ENCODE peak calls at places on chromosomes 12 and 14, in four cellular contexts. O is foreskin fibroblast, X is AG04449, M is heart left ventricle. D is an unnamed sample.

GRCh38 chr12:114443607-114444421 is 37.9 kb upstream of the TBX5 start:
- DNase-seq in O (peak; percentile 38), X (no peak), M (peak; percentile 62), D (no peak)

GRCh38 chr12:98870521-98870920 is 225.4 kb downstream of the APAF1 start:
- DNase-seq in O (no peak), X (no peak), M (no peak), D (no peak)

GRCh38 chr12:9702239-9702638 is 30.7 kb downstream of the CLECL1 start:
- DNase-seq in O (no peak), X (no peak), M (no peak), D (no peak)

GRCh38 chr12:132561784-132562156 is 48.6 kb downstream of the LRCOL1 start:
- DNase-seq in O (peak; percentile 52), X (no peak), M (no peak), D (no peak)

GRCh38 chr12:14403711-14404164 is 38.3 kb downstream of the ATF7IP start:
- DNase-seq in O (peak; percentile 67), X (peak; percentile 59), M (no peak), D (peak; percentile 84)

GRCh38 chr12:82740129-82741000 is 53.7 kb downstream of the TMTC2 start:
- DNase-seq in O (peak; percentile 72), X (no peak), M (no peak), D (peak; percentile 19)

GRCh38 chr12:29521951-29522350 is 24.5 kb upstream of the OVCH1 start:
- DNase-seq in O (peak; percentile 36), X (no peak), M (no peak), D (peak; percentile 83)

GRCh38 chr14:50050171-50050570 is 66.2 kb downstream of the VCPKMT start:
- DNase-seq in O (no peak), X (no peak), M (no peak), D (no peak)

GRCh38 chr12:72869025-72869424 is 596.9 kb downstream of the TRHDE start:
- DNase-seq in O (no peak), X (no peak), M (no peak), D (no peak)

GRCh38 chr14:81211844-81212243 is 8.9 kb downstream of the GTF2A1 start:
- DNase-seq in O (peak; percentile 65), X (no peak), M (no peak), D (no peak)

DNA sequence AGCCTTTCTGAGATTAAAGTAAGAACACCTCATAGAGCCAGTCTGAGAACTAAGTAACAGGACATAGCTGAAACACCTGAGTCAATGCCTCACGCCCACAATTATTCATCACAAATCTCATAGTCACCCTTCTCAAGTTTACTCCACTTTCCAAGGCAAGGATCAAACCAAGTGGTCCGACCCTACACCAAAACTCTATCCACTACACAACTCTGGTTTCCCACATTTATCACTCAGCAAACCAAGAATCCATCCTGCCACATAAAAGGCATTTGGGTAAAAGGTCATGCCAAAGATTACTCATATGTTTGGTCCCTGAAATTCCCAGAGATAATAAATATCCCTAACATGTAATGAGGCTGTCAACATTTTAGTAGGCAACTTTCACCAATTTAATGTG is 144.1 kb downstream of the RPAP3 start:
- DNase-seq in O (peak; percentile 23), X (no peak), M (no peak), D (no peak)
- H3K4me3 ChIP-seq in O (no peak overlapping the region), X (no peak overlapping the region), M (no peak overlapping the region), D (no peak overlapping the region)

GRCh38 chr14:98231210-98231609 is 1040.8 kb downstream of the BCL11B start:
- DNase-seq in O (no peak), X (no peak), M (no peak), D (no peak)

GRCh38 chr14:98227000-98227726 is 1044.8 kb downstream of the BCL11B start:
- DNase-seq in O (no peak), X (no peak), M (no peak), D (no peak)

GRCh38 chr14:98229676-98230366 is 1042.2 kb downstream of the BCL11B start:
- DNase-seq in O (no peak), X (no peak), M (no peak), D (no peak)

GRCh38 chr14:98226411-98226810 is 1045.6 kb downstream of the BCL11B start:
- DNase-seq in O (no peak), X (no peak), M (no peak), D (no peak)

GRCh38 chr14:98227727-98228111 is 1044.3 kb downstream of the BCL11B start:
- DNase-seq in O (no peak), X (no peak), M (no peak), D (no peak)
- H3K4me3 ChIP-seq in O (no peak overlapping the region), X (no peak overlapping the region), M (no peak overlapping the region), D (no peak overlapping the region)

DNA sequence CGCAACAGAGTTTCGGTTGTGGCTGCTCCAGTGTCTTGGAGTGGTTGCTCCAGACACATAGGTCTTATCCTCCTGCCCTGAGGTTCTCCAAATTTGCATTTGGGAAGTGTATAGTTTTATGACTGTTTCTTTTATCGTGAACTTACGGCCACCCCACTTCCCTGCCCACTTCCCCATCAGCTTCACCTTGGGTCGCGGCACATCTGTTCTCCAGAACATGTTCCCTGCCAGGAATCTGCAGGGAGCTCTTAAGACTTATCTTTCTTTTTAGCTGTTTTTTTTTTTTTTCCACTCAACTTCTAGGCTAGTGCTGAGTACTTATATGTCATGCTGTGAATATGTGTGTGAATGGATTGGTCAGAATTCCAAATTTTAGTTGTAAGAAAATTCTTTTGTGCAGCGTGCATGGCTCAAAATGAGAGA is 75.4 kb downstream of the ETV6 start:
- DNase-seq in O (peak; percentile 64), X (no peak), M (no peak), D (no peak)
- H3K4me3 ChIP-seq in O (no peak overlapping the region), X (no peak overlapping the region), M (no peak overlapping the region), D (no peak overlapping the region)

DNA sequence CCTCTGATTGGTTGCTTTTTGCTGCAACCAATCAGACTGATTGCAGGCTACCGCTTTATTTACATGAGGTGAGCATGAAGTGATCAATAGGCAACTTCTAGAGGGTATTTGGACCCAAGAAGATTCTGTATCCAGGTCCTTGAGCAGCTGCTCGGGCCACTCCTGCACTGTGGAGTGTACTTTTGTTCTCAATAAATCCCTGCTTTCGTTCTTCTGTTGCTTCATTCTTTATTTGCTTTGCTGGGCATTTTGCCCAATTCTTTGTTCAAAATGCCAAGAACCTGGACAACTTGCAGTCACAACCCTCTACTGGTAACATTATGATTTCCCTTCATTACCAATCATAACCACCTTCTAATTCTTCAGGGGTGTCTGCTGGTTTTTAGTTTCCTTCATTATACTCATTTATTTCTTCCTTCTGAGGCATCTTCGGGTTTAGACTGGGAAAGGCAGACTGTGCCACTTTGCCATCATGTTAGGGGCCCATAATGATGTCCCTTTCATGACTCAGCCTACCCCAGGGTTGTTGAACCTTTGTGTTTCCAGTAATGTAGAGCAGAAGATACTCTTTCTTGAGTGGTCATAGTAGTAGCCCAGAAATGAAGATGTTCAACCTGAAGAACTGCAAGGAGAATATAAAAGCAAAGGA is 43.4 kb upstream of the LIMA1 start:
- DNase-seq in O (peak; percentile 74), X (no peak), M (no peak), D (peak; percentile 43)
- H3K4me3 ChIP-seq in O (no peak overlapping the region), X (no peak overlapping the region), M (no peak overlapping the region), D (no peak overlapping the region)

D was measured in retinal pigment epithelial cell.